ENCODE peak calls at places on chromosomes 5 and 9, in ten cellular contexts. J is foreskin fibroblast; R is heart left ventricle; L is skeletal muscle cell; X is CD8-positive, alpha-beta T cell; B is CD8-positive, alpha-beta memory T cell; D is fibroblast of mammary gland; N is psoas muscle; T is HCT116; O is GM23248. I is an unnamed sample.

GRCh38 chr9:88932766-88933165 is 58.5 kb upstream of the S1PR3 start:
- DNase-seq in X (no peak), R (no peak), B (no peak), J (no peak), N (no peak), D (no peak), T (no peak), L (no peak), O (no peak), I (peak)

GRCh38 chr9:71769175-71770165 is 1.2 kb upstream of the CEMIP2 start:
- DNase-seq in T (peak), J (peak), D (peak), O (peak), B (peak), R (peak), L (no peak), X (peak), N (peak), I (peak)

GRCh38 chr5:75510836-75511434 is 494 bp downstream of the CERT1 start:
- DNase-seq in J (peak), R (peak), L (peak), X (no peak), D (peak), N (peak), T (no peak), B (peak), O (peak), I (no peak)

GRCh38 chr9:76414656-76415055 is 20.4 kb upstream of the RFK start:
- DNase-seq in X (no peak), O (no peak), R (no peak), L (peak), J (no peak), B (no peak), D (peak), N (no peak), T (no peak), I (peak)

GRCh38 chr9:136002886-136003285 is 41.7 kb upstream of the UBAC1 start:
- DNase-seq in R (no peak), D (no peak), L (no peak), T (no peak), N (peak), X (no peak), B (no peak), O (peak), J (no peak), I (no peak)

GRCh38 chr9:36665921-36666429 is 93.3 kb downstream of the MELK start:
- DNase-seq in T (no peak), L (no peak), N (no peak), J (no peak), X (no peak), R (no peak), O (peak), D (no peak), B (no peak), I (peak)

GRCh38 chr5:32932231-32932935 is 221.3 kb downstream of the NPR3 start:
- DNase-seq in X (no peak), T (no peak), J (no peak), L (no peak), O (peak), R (no peak), B (no peak), D (peak), N (no peak), I (no peak)

GRCh38 chr5:125463441-125464092 is 717.1 kb upstream of the ZNF608 start:
- DNase-seq in T (no peak), J (no peak), N (no peak), R (no peak), L (no peak), O (peak), B (no peak), X (no peak), D (peak), I (no peak)

GRCh38 chr9:137953683-137954438 is 76.3 kb downstream of the CACNA1B start:
- DNase-seq in B (no peak), X (no peak), T (no peak), N (no peak), J (no peak), R (no peak), D (no peak), O (no peak), L (no peak), I (no peak)

GRCh38 chr9:83956288-83957028 is 23.6 kb downstream of the HNRNPK start:
- DNase-seq in R (peak), T (no peak), X (peak), N (peak), L (no peak), O (peak), J (no peak), B (peak), D (peak), I (peak)

GRCh38 chr9:15211160-15211993 is 95.6 kb downstream of the TTC39B start:
- DNase-seq in D (peak), J (peak), N (no peak), X (peak), B (peak), O (peak), T (peak), L (peak), R (peak), I (peak)

GRCh38 chr9:69758001-69758730 is 1.6 kb downstream of the PTAR1 start:
- DNase-seq in O (peak), T (no peak), D (peak), X (no peak), B (no peak), N (no peak), J (no peak), R (no peak), L (no peak), I (peak)

GRCh38 chr5:180233729-180234128 is 24.7 kb upstream of the RASGEF1C start:
- DNase-seq in D (no peak), B (no peak), J (no peak), X (peak), N (no peak), R (no peak), T (no peak), O (no peak), L (no peak), I (no peak)

GRCh38 chr9:110472111-110472510 is 107.4 kb downstream of the SVEP1 start:
- DNase-seq in X (no peak), L (no peak), T (no peak), D (no peak), N (no peak), R (no peak), J (no peak), O (no peak), B (no peak), I (no peak)

GRCh38 chr5:149836451-149837139 is 106.5 kb downstream of the PPARGC1B start:
- DNase-seq in O (no peak), T (no peak), J (no peak), N (no peak), X (no peak), L (no peak), B (no peak), D (no peak), R (no peak), I (no peak)

GRCh38 chr9:96408409-96409280 is 9.5 kb downstream of the ZNF367 start:
- DNase-seq in L (no peak), T (no peak), D (no peak), J (no peak), X (no peak), O (no peak), B (no peak), N (no peak), R (no peak), I (no peak)

GRCh38 chr5:140262839-140263238 is 40.1 kb downstream of the PFDN1 start:
- DNase-seq in T (no peak), N (no peak), D (no peak), O (no peak), L (no peak), R (no peak), J (no peak), B (no peak), X (no peak), I (no peak)

GRCh38 chr5:140259509-140259908 is 43.4 kb downstream of the PFDN1 start:
- DNase-seq in J (no peak), T (peak), D (no peak), O (no peak), X (no peak), N (no peak), L (no peak), R (no peak), B (no peak), I (peak)

GRCh38 chr5:140262221-140262620 is 40.7 kb downstream of the PFDN1 start:
- DNase-seq in N (no peak), B (no peak), X (no peak), J (no peak), R (no peak), T (no peak), O (no peak), L (no peak), D (no peak), I (no peak)

GRCh38 chr5:140260089-140260656 is 42.7 kb downstream of the PFDN1 start:
- DNase-seq in R (no peak), D (no peak), O (no peak), N (no peak), B (no peak), T (no peak), L (no peak), J (no peak), X (no peak), I (no peak)

DNA sequence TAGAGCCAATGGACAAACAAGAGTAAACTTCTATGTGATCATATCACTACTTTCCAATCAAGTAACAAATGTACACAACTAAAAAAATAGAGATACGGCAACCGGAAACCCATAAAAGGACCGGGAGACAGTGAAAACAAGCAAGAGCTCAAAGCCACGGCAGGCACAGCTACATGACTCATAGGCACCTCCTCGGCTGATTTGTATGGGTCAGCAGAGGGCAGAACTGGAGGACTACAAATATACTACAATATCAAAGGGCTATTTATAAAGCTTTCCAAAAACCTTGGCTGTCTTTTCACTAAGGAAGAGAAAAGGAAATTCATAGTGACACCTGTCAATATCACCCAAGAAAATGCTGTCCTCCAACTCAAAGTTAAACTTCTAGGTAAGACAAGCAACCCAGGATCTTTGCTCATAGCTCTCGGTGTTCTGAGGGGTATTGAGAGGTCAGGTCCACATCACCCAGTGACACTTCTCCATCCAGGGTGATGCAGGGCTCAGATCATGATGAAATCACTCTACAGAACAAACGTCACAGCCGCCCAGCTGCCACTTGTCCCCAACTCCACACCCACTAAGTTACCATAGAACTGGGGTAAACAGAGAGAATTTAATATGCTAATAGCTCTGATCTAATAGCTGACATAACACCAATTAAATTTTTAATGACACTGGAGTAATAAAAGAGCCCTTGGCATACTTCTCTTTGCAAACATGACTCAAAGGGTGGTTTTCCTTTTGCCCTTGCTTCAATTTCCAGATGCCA is 41.3 kb downstream of the PFDN1 start:
- DNase-seq in J (peak), X (no peak), T (peak), N (peak), D (peak), B (no peak), R (peak), L (peak), O (peak), I (peak)
- H3K4me3 ChIP-seq in J (no peak), X (no peak), T (no peak), N (peak), D (no peak), B (no peak), R (no peak), L (no peak), O (peak), I (no peak)

GRCh38 chr5:143397302-143398052 is 6.0 kb downstream of the NR3C1 start:
- DNase-seq in J (no peak), N (no peak), O (no peak), D (peak), B (no peak), X (no peak), L (no peak), T (no peak), R (no peak), I (no peak)
- H3K4me3 ChIP-seq in J (peak), N (peak), O (peak), D (peak), B (peak), X (no peak), L (peak), T (no peak), R (no peak), I (peak)

GRCh38 chr5:81609810-81610375 is 141.0 kb downstream of the SSBP2 start:
- DNase-seq in B (no peak), R (no peak), O (no peak), J (no peak), D (no peak), N (no peak), T (no peak), L (no peak), X (no peak), I (no peak)

GRCh38 chr5:81606150-81606549 is 144.7 kb downstream of the SSBP2 start:
- DNase-seq in X (no peak), O (no peak), J (no peak), D (no peak), L (no peak), N (no peak), R (no peak), B (no peak), T (no peak), I (no peak)

GRCh38 chr5:81605299-81605698 is 145.6 kb downstream of the SSBP2 start:
- DNase-seq in J (no peak), T (no peak), B (no peak), X (no peak), O (no peak), N (no peak), D (no peak), L (no peak), R (no peak), I (no peak)

GRCh38 chr5:81601912-81602311 is 149.0 kb downstream of the SSBP2 start:
- DNase-seq in T (no peak), B (no peak), O (peak), R (no peak), J (peak), X (no peak), L (no peak), D (peak), N (no peak), I (peak)

DNA sequence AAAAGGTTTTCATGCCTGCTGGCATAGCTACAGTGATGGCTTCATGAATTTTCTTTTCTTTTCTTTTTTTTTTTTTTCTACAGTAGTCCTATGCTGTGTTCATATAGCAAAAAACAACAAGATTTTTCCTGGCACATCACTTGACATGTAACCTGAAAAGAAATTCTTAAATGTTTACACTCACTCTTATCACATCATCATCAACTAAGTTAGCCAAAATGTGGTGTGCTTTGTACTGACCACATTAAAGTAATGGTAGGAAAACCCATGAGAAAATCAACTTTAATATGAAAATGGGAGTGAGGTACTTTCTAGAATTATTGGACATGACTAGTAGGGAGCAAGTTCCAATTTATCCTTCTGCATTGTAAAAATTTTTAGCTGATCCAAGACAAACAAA is 146.7 kb downstream of the SSBP2 start:
- DNase-seq in D (no peak), L (no peak), B (no peak), O (no peak), T (no peak), N (no peak), R (no peak), X (no peak), J (no peak), I (no peak)
- H3K4me3 ChIP-seq in D (no peak), L (no peak), B (no peak), O (no peak), T (no peak), N (no peak), R (no peak), X (no peak), J (no peak), I (no peak)

GRCh38 chr9:114779352-114779845 is 26.4 kb downstream of the TNFSF15 start:
- DNase-seq in O (peak), N (no peak), D (peak), B (no peak), R (no peak), L (no peak), X (no peak), T (peak), J (no peak), I (peak)

GRCh38 chr9:114786251-114786650 is 19.6 kb downstream of the TNFSF15 start:
- DNase-seq in R (no peak), T (no peak), N (no peak), X (no peak), O (no peak), L (peak), D (peak), B (no peak), J (no peak), I (peak)

GRCh38 chr9:114784721-114785253 is 21.1 kb downstream of the TNFSF15 start:
- DNase-seq in D (no peak), O (no peak), N (no peak), L (no peak), R (no peak), B (no peak), J (no peak), X (no peak), T (no peak), I (no peak)

GRCh38 chr9:114777841-114778240 is 28.0 kb downstream of the TNFSF15 start:
- DNase-seq in O (peak), T (no peak), R (no peak), L (peak), X (peak), B (no peak), N (no peak), J (no peak), D (peak), I (no peak)

GRCh38 chr9:114782586-114782985 is 23.3 kb downstream of the TNFSF15 start:
- DNase-seq in J (no peak), R (no peak), T (no peak), D (no peak), L (no peak), B (no peak), O (no peak), X (no peak), N (no peak), I (no peak)
- H3K4me3 ChIP-seq in J (no peak), R (no peak), T (no peak), D (no peak), L (no peak), B (no peak), O (no peak), X (no peak), N (no peak), I (no peak)

GRCh38 chr9:131405858-131406566 is 12.1 kb downstream of the PRRC2B start:
- DNase-seq in T (no peak), X (peak), J (no peak), B (no peak), R (no peak), O (no peak), N (no peak), D (no peak), L (no peak), I (no peak)
- H3K4me3 ChIP-seq in T (no peak), X (peak), J (no peak), B (peak), R (no peak), O (peak), N (peak), D (no peak), L (no peak), I (no peak)

DNA sequence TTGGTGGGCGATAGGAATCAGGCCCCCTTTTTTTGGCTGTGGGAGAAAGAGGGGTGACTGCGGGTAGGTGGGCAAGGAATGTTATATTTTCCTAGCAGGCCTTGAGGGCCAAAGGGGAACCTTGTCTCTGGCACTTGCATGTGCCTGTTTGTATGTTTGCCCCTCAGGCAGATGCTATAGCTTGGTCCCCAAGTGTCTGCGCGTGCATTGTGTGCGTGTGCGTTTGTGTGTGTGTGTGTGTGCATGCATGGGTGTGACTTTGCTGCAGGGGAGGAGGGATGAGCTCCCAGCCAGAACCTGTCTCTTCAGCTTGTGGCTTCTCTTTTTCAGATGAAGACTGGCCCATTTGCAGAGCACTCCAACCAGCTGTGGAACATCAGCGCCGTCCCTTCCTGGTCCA is 30.9 kb downstream of the PTPA start:
- DNase-seq in B (no peak), O (no peak), D (no peak), N (no peak), J (no peak), T (no peak), X (no peak), R (no peak), L (no peak), I (no peak)
- H3K4me3 ChIP-seq in B (no peak), O (no peak), D (peak), N (peak), J (peak), T (no peak), X (no peak), R (no peak), L (peak), I (no peak)

GRCh38 chr9:128656416-128657343 is at the start of gene DYNC2I2:
- DNase-seq in D (peak), J (peak), B (peak), N (peak), T (peak), X (peak), O (peak), R (peak), L (peak), I (peak)

GRCh38 chr9:128654481-128654880 is 2.2 kb downstream of the DYNC2I2 start:
- DNase-seq in N (no peak), T (no peak), J (no peak), R (no peak), X (no peak), O (no peak), D (no peak), L (no peak), B (no peak), I (no peak)

GRCh38 chr9:128653941-128654340 is 2.7 kb downstream of the DYNC2I2 start:
- DNase-seq in X (no peak), B (no peak), T (no peak), D (no peak), L (no peak), J (no peak), R (no peak), O (no peak), N (no peak), I (no peak)

GRCh38 chr9:128657796-128658195 is 1.1 kb upstream of the DYNC2I2 start:
- DNase-seq in X (no peak), O (no peak), D (no peak), R (no peak), L (no peak), J (no peak), N (no peak), B (no peak), T (no peak), I (no peak)

DNA sequence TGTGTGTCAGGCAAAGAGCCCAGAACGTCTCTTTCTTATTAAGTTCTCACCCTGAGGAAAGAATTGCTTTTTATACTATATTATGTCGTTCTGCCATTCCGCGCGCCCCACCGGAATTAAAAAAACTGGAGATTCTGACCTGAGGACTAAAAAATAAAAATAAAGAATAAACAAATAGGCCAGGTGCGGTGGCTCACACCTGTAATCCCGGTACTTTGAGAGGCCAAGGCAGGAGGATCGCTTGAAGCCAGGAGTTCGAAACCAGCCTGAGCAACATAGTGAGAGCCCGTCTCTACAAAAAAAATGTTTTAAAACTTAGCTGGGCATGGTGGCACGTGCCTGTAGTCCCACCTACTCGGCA is 677 bp upstream of the DYNC2I2 start:
- DNase-seq in R (no peak), L (no peak), O (no peak), D (no peak), N (no peak), J (no peak), X (no peak), B (no peak), T (no peak), I (no peak)
- H3K4me3 ChIP-seq in R (no peak), L (no peak), O (peak), D (no peak), N (peak), J (no peak), X (peak), B (peak), T (peak), I (peak)

I was measured in epithelial cell of esophagus.